ENCODE peak calls at places on chromosomes 3 and 15, in five cellular contexts. X is coronary artery, T is dorsolateral prefrontal cortex, A is GM23248, M is OCI-LY7. H is an unnamed sample.

GRCh38 chr3:159165972-159166371 is 364.1 kb downstream of the MFSD1 start:
- DNase-seq in X (no peak), T (no peak), A (peak), M (no peak), H (no peak)

GRCh38 chr3:108489776-108490175 is 20.6 kb downstream of the MYH15 start:
- DNase-seq in X (no peak), T (no peak), A (peak), M (peak), H (peak)

GRCh38 chr15:70936326-70936725 is 43.7 kb downstream of the LRRC49 start:
- DNase-seq in X (no peak), T (no peak), A (peak), M (no peak), H (no peak)

GRCh38 chr3:118974356-118975097 is 60.1 kb downstream of the IGSF11 start:
- DNase-seq in X (no peak), T (no peak), A (no peak), M (no peak), H (no peak)

GRCh38 chr3:100157617-100158016 is 43.3 kb upstream of the FILIP1L start:
- DNase-seq in X (no peak), T (no peak), A (no peak), M (no peak), H (no peak)

GRCh38 chr3:182792901-182793662 is at the start of gene ATP11B:
- DNase-seq in X (peak), T (peak), A (peak), M (peak), H (peak)

GRCh38 chr3:105832618-105833017 is 36.2 kb downstream of the CBLB start:
- DNase-seq in X (no peak), T (no peak), A (no peak), M (no peak), H (no peak)

GRCh38 chr3:154616298-154616697 is 186.3 kb upstream of the GPR149 start:
- DNase-seq in X (no peak), T (no peak), A (no peak), M (no peak), H (peak)

GRCh38 chr3:162007722-162008121 is 511.1 kb downstream of the OTOL1 start:
- DNase-seq in X (no peak), T (no peak), A (peak), M (no peak), H (no peak)

GRCh38 chr15:100009372-100009771 is 276.1 kb upstream of the LYSMD4 start:
- DNase-seq in X (peak), T (no peak), A (no peak), M (no peak), H (no peak)

GRCh38 chr15:44082558-44083151 is 112.4 kb downstream of the FRMD5 start:
- DNase-seq in X (no peak), T (no peak), A (peak), M (no peak), H (no peak)

GRCh38 chr3:78645628-78646310 is 1122.0 kb downstream of the ROBO1 start:
- DNase-seq in X (no peak), T (no peak), A (peak), M (peak), H (peak)

GRCh38 chr15:43625086-43625485 is 6.5 kb upstream of the STRC start:
- DNase-seq in X (no peak), T (no peak), A (no peak), M (no peak), H (no peak)

GRCh38 chr3:107825556-107825955 is 265.3 kb downstream of the CD47 start:
- DNase-seq in X (no peak), T (no peak), A (no peak), M (no peak), H (no peak)

GRCh38 chr3:193016437-193016887 is 98.8 kb upstream of the MB21D2 start:
- DNase-seq in X (no peak), T (no peak), A (no peak), M (no peak), H (peak)

GRCh38 chr3:150765949-150766720 is 3.2 kb upstream of the SIAH2 start:
- DNase-seq in X (no peak), T (no peak), A (peak), M (peak), H (no peak)

GRCh38 chr3:42613462-42613861 is 13.0 kb downstream of the NKTR start:
- DNase-seq in X (no peak), T (no peak), A (peak), M (peak), H (no peak)

GRCh38 chr15:100596792-100597191 is 5.2 kb downstream of the LINS1 start:
- DNase-seq in X (no peak), T (no peak), A (no peak), M (no peak), H (no peak)

GRCh38 chr15:67085818-67086649 is 20.6 kb downstream of the SMAD3 start:
- DNase-seq in X (no peak), T (no peak), A (peak), M (peak), H (no peak)

GRCh38 chr3:50095352-50095998 is 6.8 kb downstream of the RBM5 start:
- DNase-seq in X (no peak), T (no peak), A (peak), M (no peak), H (no peak)

GRCh38 chr3:172658344-172659245 is 52.3 kb downstream of the NCEH1 start:
- DNase-seq in X (no peak), T (no peak), A (peak), M (no peak), H (no peak)

GRCh38 chr15:74327756-74328155 is 39.7 kb downstream of the CYP11A1 start:
- DNase-seq in X (no peak), T (no peak), A (peak), M (no peak), H (no peak)

GRCh38 chr3:110384601-110385000 is 687.0 kb upstream of the NECTIN3 start:
- DNase-seq in X (no peak), T (no peak), A (peak), M (no peak), H (no peak)

GRCh38 chr3:190225186-190225692 is 97.0 kb downstream of the CLDN1 start:
- DNase-seq in X (no peak), T (no peak), A (peak), M (peak), H (peak)

GRCh38 chr3:18988619-18989229 is 159.6 kb upstream of the KCNH8 start:
- DNase-seq in X (no peak), T (no peak), A (peak), M (peak), H (peak)

GRCh38 chr3:176961916-176962315 is 235.4 kb downstream of the TBL1XR1 start:
- DNase-seq in X (no peak), T (no peak), A (peak), M (no peak), H (no peak)

GRCh38 chr15:52247032-52247431 is 48.6 kb downstream of the MYO5C start:
- DNase-seq in X (no peak), T (no peak), A (peak), M (no peak), H (no peak)

H was measured in H7.